ENCODE peak calls at places on chromosomes 16 and 17, in ten cellular contexts. D is cerebellar cortex; I is SHP77 treated with DMSO at 0.1 percent for 48 hours; W is tibial nerve; P is HEK293T; J is AG08395; G is activated CD4-positive, alpha-beta T cell treated with anti-CD3 and anti-CD28 coated beads, Interleukin-2, amount 10 ng/mL, durations not matched to agents 24 days and 14 days; C is activated gamma-delta T cell; K is OCI-M1; B is stimulated activated CD8-positive, alpha-beta memory T cell treated with anti-CD3 and anti-CD28 coated beads, Interleukin-12 subunit alpha, Interleukin-12 subunit beta, amount 100 ng/mL, for 4 hours. R is an unnamed sample.

GRCh38 chr17:47192549-47192948 is 3.5 kb upstream of the CDC27 start:
- DNase-seq in D (no peak), I (peak), W (no peak), P (no peak), J (peak), G (peak), C (no peak), K (peak), B (no peak), R (peak)

GRCh38 chr16:20884240-20884556 is 16.0 kb downstream of the DCUN1D3 start:
- DNase-seq in D (no peak), I (no peak), W (no peak), P (no peak), J (peak), G (peak), C (no peak), K (peak), B (no peak), R (no peak)

GRCh38 chr16:77449208-77449607 is 14.4 kb upstream of the ADAMTS18 start:
- DNase-seq in D (no peak), I (no peak), W (no peak), P (no peak), J (no peak), G (no peak), C (no peak), K (no peak), B (no peak), R (no peak)

GRCh38 chr17:385195-385835 is 32.7 kb upstream of the RPH3AL start:
- DNase-seq in D (peak), I (no peak), W (peak), P (peak), J (peak), G (peak), C (peak), K (no peak), B (no peak), R (no peak)

GRCh38 chr17:65100316-65101140 is 36.6 kb upstream of the RGS9 start:
- DNase-seq in D (peak), I (peak), W (peak), P (peak), J (peak), G (peak), C (peak), K (peak), B (peak), R (peak)

GRCh38 chr17:82315703-82316358 is 1.6 kb downstream of the CD7 start:
- DNase-seq in D (no peak), I (no peak), W (no peak), P (no peak), J (no peak), G (peak), C (no peak), K (no peak), B (no peak), R (no peak)

GRCh38 chr16:57519796-57520360 is 16.5 kb downstream of the CCDC102A start:
- DNase-seq in D (peak), I (peak), W (peak), P (peak), J (peak), G (peak), C (peak), K (peak), B (peak), R (peak)

GRCh38 chr16:89358030-89359005 is 132.0 kb downstream of the ANKRD11 start:
- DNase-seq in D (no peak), I (no peak), W (no peak), P (no peak), J (no peak), G (peak), C (peak), K (peak), B (no peak), R (no peak)

GRCh38 chr16:77723108-77723514 is 797 bp downstream of the NUDT7 start:
- DNase-seq in D (peak), I (no peak), W (peak), P (no peak), J (peak), G (peak), C (no peak), K (peak), B (no peak), R (no peak)

GRCh38 chr16:78507576-78507975 is 408.1 kb downstream of the WWOX start:
- DNase-seq in D (peak), I (no peak), W (no peak), P (no peak), J (no peak), G (no peak), C (no peak), K (no peak), B (no peak), R (no peak)

GRCh38 chr16:63617047-63617989 is 1504.5 kb downstream of the CDH11 start:
- DNase-seq in D (no peak), I (no peak), W (no peak), P (no peak), J (no peak), G (no peak), C (no peak), K (no peak), B (no peak), R (no peak)

GRCh38 chr17:9306086-9306485 is 269.5 kb downstream of the STX8 start:
- DNase-seq in D (no peak), I (no peak), W (no peak), P (no peak), J (no peak), G (no peak), C (no peak), K (no peak), B (no peak), R (no peak)

GRCh38 chr16:24869033-24869432 is 23.3 kb downstream of the SLC5A11 start:
- DNase-seq in D (no peak), I (no peak), W (no peak), P (no peak), J (no peak), G (no peak), C (no peak), K (no peak), B (no peak), R (no peak)

GRCh38 chr16:28003021-28003865 is 60.3 kb downstream of the GSG1L start:
- DNase-seq in D (no peak), I (no peak), W (no peak), P (no peak), J (no peak), G (no peak), C (no peak), K (no peak), B (no peak), R (no peak)

GRCh38 chr17:78257810-78258322 is 26.4 kb downstream of the TMEM235 start:
- DNase-seq in D (no peak), I (peak), W (no peak), P (no peak), J (no peak), G (peak), C (no peak), K (no peak), B (no peak), R (no peak)

GRCh38 chr16:1916654-1916990 is 1.6 kb downstream of the HS3ST6 start:
- DNase-seq in D (no peak), I (no peak), W (no peak), P (no peak), J (no peak), G (no peak), C (no peak), K (no peak), B (no peak), R (no peak)

GRCh38 chr16:86045601-86045971 is 146.6 kb downstream of the IRF8 start:
- DNase-seq in D (no peak), I (no peak), W (no peak), P (no peak), J (no peak), G (no peak), C (no peak), K (no peak), B (no peak), R (no peak)

GRCh38 chr17:83203472-83204221 is 124.2 kb downstream of the METRNL start:
- DNase-seq in D (no peak), I (no peak), W (peak), P (no peak), J (no peak), G (peak), C (no peak), K (no peak), B (no peak), R (no peak)

GRCh38 chr17:16934836-16935235 is 37.1 kb downstream of the TNFRSF13B start:
- DNase-seq in D (no peak), I (no peak), W (no peak), P (no peak), J (no peak), G (no peak), C (no peak), K (no peak), B (no peak), R (no peak)

GRCh38 chr16:19294156-19294649 is 8.7 kb downstream of the CLEC19A start:
- DNase-seq in D (no peak), I (no peak), W (peak), P (no peak), J (no peak), G (peak), C (no peak), K (peak), B (no peak), R (no peak)

GRCh38 chr17:78305801-78306200 is 54.1 kb downstream of the SOCS3 start:
- DNase-seq in D (no peak), I (no peak), W (no peak), P (no peak), J (no peak), G (no peak), C (no peak), K (no peak), B (no peak), R (no peak)

GRCh38 chr16:53707671-53708070 is 3.7 kb downstream of the FTO start:
- DNase-seq in D (no peak), I (no peak), W (no peak), P (no peak), J (no peak), G (no peak), C (no peak), K (no peak), B (no peak), R (no peak)

GRCh38 chr17:63142836-63143235 is 176.8 kb downstream of the TANC2 start:
- DNase-seq in D (no peak), I (no peak), W (no peak), P (no peak), J (no peak), G (no peak), C (no peak), K (no peak), B (no peak), R (no peak)

GRCh38 chr17:42107597-42108576 is 4.6 kb downstream of the DHX58 start:
- DNase-seq in D (peak), I (peak), W (peak), P (peak), J (peak), G (peak), C (peak), K (peak), B (peak), R (peak)

GRCh38 chr16:67718668-67719047 is 458 bp downstream of the GFOD2 start:
- DNase-seq in D (no peak), I (no peak), W (no peak), P (no peak), J (no peak), G (peak), C (no peak), K (peak), B (no peak), R (no peak)

GRCh38 chr17:4206945-4207344 is 56.8 kb downstream of the ANKFY1 start:
- DNase-seq in D (no peak), I (no peak), W (no peak), P (no peak), J (no peak), G (no peak), C (no peak), K (peak), B (no peak), R (no peak)

GRCh38 chr16:78198299-78198698 is 98.8 kb downstream of the WWOX start:
- DNase-seq in D (no peak), I (no peak), W (no peak), P (no peak), J (no peak), G (no peak), C (no peak), K (no peak), B (no peak), R (no peak)